ENCODE peak calls at places on chromosomes 16 and 17, in four cellular contexts. S is brain microvascular endothelial cell, K is endodermal cell, J is GM23338. U is an unnamed sample. For H3K27me3, the result is how much of the 10 kb centered on the place peaks cover.

GRCh38 chr16:87506423-87507350 is 13.9 kb upstream of the ZCCHC14 start:
- DNase-seq in S (no peak), J (no peak), K (no peak), U (no peak)

GRCh38 chr17:80145076-80146075 is 1.6 kb downstream of the EIF4A3 start:
- DNase-seq in K (no peak), S (no peak), J (no peak), U (no peak)

GRCh38 chr17:75494326-75494877 is 20.9 kb downstream of the CASKIN2 start:
- DNase-seq in K (no peak), J (no peak), S (no peak), U (no peak)

GRCh38 chr16:21989141-21989540 is 11.8 kb downstream of the PDZD9 start:
- DNase-seq in S (no peak), K (no peak), J (no peak), U (no peak)

GRCh38 chr17:43626066-43626465 is 35.7 kb downstream of the MEOX1 start:
- DNase-seq in J (no peak), S (no peak), K (no peak), U (no peak)

GRCh38 chr17:561118-561517 is 153.5 kb downstream of the VPS53 start:
- DNase-seq in J (no peak), K (no peak), S (peak), U (no peak)

GRCh38 chr16:47523342-47524006 is 62.3 kb downstream of the PHKB start:
- DNase-seq in S (no peak), J (peak), K (no peak), U (peak)

GRCh38 chr17:80678621-80679020 is 134.0 kb downstream of the RPTOR start:
- DNase-seq in S (peak), J (no peak), K (peak), U (peak)

GRCh38 chr17:43151880-43152456 is 19.0 kb upstream of the NBR1 start:
- DNase-seq in J (no peak), K (no peak), S (no peak), U (no peak)

GRCh38 chr17:1043601-1044251 is 46.8 kb downstream of the TIMM22 start:
- DNase-seq in J (peak), K (peak), S (peak), U (no peak)

GRCh38 chr17:50908860-50909764 is 43.0 kb upstream of the TOB1 start:
- DNase-seq in K (peak), J (peak), S (no peak), U (no peak)

GRCh38 chr16:28477311-28477920 is 5.3 kb upstream of the NPIPB7 start:
- DNase-seq in S (no peak), J (no peak), K (no peak), U (no peak)

GRCh38 chr17:8204761-8205555 is 5.4 kb downstream of the AURKB start:
- DNase-seq in J (no peak), K (no peak), S (no peak), U (no peak)

GRCh38 chr17:80802626-80803450 is 188.8 kb upstream of the CHMP6 start:
- DNase-seq in K (peak), J (no peak), S (no peak), U (no peak)

GRCh38 chr17:38711792-38712571 is 6.9 kb downstream of the MLLT6 start:
- DNase-seq in J (no peak), S (no peak), K (no peak), U (no peak)

GRCh38 chr17:50244771-50245170 is 29.5 kb upstream of the TMEM92 start:
- DNase-seq in K (no peak), S (no peak), J (no peak), U (no peak)

GRCh38 chr16:21166561-21166961 is 8.1 kb downstream of the LDAF1 start:
- DNase-seq in J (peak), S (no peak), K (peak), U (no peak)

GRCh38 chr17:33461051-33461450 is 168.0 kb upstream of the ASIC2 start:
- DNase-seq in K (no peak), J (no peak), S (no peak), U (no peak)

GRCh38 chr17:19646788-19647696 is 1.5 kb upstream of the ALDH3A2 start:
- DNase-seq in S (no peak), K (peak), J (peak), U (no peak)

GRCh38 chr16:89971495-89972243 is 23.1 kb downstream of the DEF8 start:
- DNase-seq in K (no peak), J (no peak), S (no peak), U (no peak)

GRCh38 chr17:43723697-43724359 is 34.8 kb downstream of the SOST start:
- DNase-seq in J (no peak), S (peak), K (no peak), U (peak)

GRCh38 chr17:35750526-35751395 is 2.3 kb downstream of the GAS2L2 start:
- DNase-seq in S (no peak), K (no peak), J (no peak), U (no peak)

GRCh38 chr16:534856-535445 is 7.4 kb downstream of the CAPN15 start:
- DNase-seq in K (no peak), J (no peak), S (no peak), U (no peak)

GRCh38 chr16:68995011-68995504 is 110.4 kb upstream of the HAS3 start:
- DNase-seq in S (peak), J (peak), K (peak), U (peak)

GRCh38 chr17:17757391-17757791 is 76.1 kb downstream of the RAI1 start:
- DNase-seq in J (no peak), K (no peak), S (no peak), U (no peak)

GRCh38 chr17:63830904-63831491 is 3.5 kb upstream of the FTSJ3 start:
- DNase-seq in J (no peak), S (no peak), K (no peak), U (no peak)

GRCh38 chr17:44775838-44776621 is 17.2 kb downstream of the ADAM11 start:
- DNase-seq in K (no peak), S (no peak), J (no peak), U (no peak)

GRCh38 chr17:2692781-2693135 is 18.8 kb downstream of the CLUH start:
- DNase-seq in S (no peak), J (no peak), K (no peak), U (no peak)

GRCh38 chr16:77794586-77794985 is 6.2 kb downstream of the VAT1L start:
- DNase-seq in J (no peak), S (peak), K (no peak), U (peak)

GRCh38 chr16:65621640-65622039 is 499.8 kb upstream of the CDH11 start:
- DNase-seq in K (no peak), J (no peak), S (no peak), U (no peak)

DNA sequence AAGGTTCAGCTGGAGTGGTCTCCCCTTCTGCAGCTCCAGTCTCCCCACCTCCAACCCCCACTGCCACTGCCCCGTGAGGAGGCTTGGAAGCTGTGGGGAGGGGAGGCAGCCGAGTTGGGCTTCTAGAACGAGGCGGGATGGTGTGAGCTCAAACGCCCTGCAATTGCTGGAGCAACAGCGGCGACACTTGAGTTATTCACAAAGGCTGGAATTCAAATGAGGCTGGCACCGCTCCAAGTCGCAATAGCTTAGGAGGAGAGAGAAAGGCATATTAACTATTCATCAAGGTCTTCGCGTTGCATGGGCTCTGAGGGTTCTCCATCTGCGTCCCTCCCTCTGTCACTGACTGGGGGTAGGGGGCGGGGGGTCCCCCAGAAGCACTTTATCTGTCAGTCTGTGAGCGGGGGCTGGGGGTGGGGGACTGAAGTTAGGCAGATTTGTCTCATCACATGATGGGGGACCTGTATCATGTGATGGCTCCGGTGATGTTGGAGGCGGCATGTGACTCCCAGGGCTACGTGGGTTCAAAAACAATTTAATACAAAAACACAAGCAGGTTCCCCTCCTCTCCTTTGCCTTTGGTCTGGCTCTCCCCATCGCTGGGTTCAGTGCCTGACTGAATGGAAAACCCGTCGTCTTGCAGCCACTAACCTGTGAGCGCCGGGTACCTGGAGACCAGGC is 70.5 kb downstream of the RBBP6 start:
- DNase-seq in K (peak), S (peak), J (peak), U (peak)
- H3K27me3 ChIP-seq in K (under half), S (under half), J (under half), U (under half)

GRCh38 chr16:85751665-85752501 is 987 bp upstream of the C16orf74 start:
- DNase-seq in K (peak), J (no peak), S (no peak), U (no peak)

GRCh38 chr16:85750827-85751641 is at the start of gene C16orf74:
- DNase-seq in S (no peak), K (peak), J (peak), U (no peak)

GRCh38 chr16:85749686-85750020 is 1.2 kb downstream of the C16orf74 start:
- DNase-seq in J (no peak), S (no peak), K (peak), U (no peak)

GRCh38 chr16:85752511-85753420 is 1.9 kb upstream of the C16orf74 start:
- DNase-seq in J (peak), S (peak), K (peak), U (no peak)

DNA sequence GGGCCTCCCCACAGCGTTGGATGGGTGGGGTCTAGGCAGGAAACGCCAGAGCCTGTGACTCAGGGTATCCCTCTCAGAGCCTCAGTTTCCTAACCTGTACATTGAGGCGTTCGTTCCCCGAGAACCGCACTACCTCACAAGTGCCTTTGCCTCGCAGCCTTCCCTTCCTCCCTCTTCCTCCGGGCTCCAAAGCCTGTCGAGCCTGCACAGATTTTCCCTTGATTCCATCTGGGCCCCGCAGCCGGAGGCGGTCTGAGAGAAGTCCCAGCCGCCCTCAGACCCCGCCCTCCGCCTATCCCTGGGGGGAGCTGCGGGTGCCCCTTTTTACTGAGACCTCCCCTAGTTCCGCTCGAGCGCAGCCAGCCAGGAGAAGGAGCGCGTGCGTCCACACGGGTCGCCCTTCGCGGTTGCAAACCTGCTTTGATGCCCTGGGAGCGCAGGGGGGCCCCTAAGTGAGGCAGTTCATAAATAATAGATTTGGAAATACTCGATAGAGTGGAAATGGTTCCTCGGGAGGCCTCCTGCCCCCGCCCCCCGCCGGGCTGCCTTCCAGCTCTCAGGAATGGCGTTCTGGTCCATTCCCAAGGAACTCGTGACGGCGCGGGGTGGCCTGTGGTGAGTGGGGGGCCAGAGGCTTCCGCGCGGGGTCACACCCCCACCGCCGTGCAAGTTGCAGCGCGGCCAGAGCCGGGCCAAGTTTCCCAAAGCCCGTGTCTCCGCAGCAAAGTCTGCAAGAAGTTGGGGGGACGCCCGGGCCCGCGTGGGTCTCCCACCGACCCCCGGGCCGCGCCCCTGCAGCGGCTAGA is 672 bp downstream of the C16orf74 start:
- DNase-seq in K (peak), J (peak), S (no peak), U (no peak)
- H3K4me3 ChIP-seq in K (peak), J (peak), S (peak), U (peak)

GRCh38 chr16:12904041-12904671 is 2.8 kb downstream of the SHISA9 start:
- DNase-seq in S (no peak), J (peak), K (peak), U (no peak)

GRCh38 chr16:12903325-12904040 is 2.1 kb downstream of the SHISA9 start:
- DNase-seq in K (peak), S (no peak), J (peak), U (no peak)

GRCh38 chr16:12906271-12906670 is 4.9 kb downstream of the SHISA9 start:
- DNase-seq in S (no peak), J (no peak), K (no peak), U (no peak)

GRCh38 chr16:12906765-12907516 is 5.5 kb downstream of the SHISA9 start:
- DNase-seq in S (no peak), J (no peak), K (no peak), U (no peak)

DNA sequence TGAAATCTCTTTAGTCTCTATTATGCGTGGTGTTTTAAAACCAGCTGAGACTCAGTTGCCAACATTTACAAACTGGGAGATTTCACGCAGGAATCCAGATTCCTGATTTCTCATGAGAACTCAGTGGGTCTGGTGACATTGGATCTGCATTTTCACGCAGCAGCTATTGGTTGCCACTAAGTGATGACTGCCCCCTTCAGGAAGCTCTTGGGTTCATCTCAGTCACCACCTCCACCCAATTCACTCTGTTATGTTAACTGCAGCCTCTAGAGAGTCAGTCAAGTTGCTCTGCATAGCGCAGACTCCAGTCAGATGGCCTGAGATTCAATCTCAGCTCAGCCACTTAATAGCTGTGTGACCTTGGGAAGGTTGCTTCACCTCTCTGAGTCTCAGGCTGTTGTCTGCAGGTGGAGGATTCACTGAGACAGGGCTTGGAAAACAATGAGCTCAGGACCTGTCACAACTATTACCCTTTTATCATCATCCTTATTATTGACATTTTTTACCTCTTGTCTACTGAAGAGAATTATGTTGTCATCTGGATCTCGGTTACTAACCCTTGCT is 6.4 kb downstream of the SHISA9 start:
- DNase-seq in J (peak), K (peak), S (no peak), U (no peak)
- TF ChIP-seq CTCF in J (peak), K (peak), S (peak), U (peak)

DNA sequence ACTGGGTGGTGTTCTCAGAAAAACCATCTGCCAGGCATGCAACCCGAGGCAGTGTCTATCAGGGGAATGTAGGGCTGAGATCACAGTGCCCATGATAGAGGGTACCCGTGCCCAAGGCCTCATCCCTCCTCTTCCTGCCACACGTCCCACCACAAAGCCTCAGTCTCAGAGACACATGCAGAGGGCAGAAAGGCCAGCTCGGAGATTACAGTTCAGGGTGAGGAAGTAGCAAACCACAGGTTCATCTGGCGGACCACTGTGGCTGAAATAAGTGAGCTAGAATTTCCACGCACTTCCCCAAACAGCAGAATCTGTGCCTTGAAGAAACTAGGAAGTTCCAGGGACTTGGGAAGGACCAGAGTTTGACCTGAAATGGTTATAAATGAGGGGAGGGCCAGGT is 33.8 kb downstream of the GINS3 start:
- DNase-seq in K (no peak), S (no peak), J (no peak), U (no peak)
- H3K27me3 ChIP-seq in K (under half), S (under half), J (under half), U (under half)

DNA sequence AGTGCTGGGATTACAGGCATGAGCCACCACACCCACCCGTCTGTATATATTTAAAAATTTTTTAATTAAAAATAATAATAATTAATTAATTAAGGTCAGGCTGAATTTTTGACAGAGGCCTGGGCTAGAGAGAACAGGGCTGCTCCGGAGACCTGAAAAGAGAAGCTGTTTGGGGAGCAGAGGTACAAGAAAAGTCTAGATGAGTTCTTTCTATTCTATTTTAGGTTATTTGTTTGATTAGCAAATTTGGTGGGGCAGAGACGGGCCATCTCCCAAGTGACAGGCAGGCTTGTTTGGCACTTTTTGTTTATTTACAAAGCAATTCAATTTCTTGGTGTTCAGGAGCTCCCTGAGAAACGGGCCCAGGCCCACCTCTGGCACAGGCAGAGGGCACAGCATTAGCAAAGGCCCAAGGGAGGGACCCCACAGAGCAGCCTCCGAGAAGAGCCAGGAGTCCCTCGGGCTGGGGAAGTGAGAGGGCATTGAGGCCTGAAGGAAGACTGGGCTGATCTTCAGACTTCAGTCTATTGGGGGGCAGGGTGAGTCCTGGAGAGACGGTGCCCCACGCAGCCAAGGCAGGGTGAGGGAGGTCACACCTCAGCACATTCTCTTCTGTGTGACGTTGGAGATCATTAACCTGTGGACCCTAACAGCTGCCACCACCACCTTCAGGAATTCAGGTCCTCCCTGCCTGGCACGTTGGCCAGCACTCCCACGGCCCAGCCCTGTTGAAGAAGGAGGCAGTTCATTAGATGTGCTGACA is 10.8 kb upstream of the RIPOR1 start:
- DNase-seq in K (no peak), J (no peak), S (no peak), U (no peak)
- H3K4me3 ChIP-seq in K (no peak), J (no peak), S (no peak), U (no peak)

GRCh38 chr16:56277040-56277439 is 85.8 kb downstream of the GNAO1 start:
- DNase-seq in S (no peak), J (peak), K (peak), U (no peak)
- TF ChIP-seq CTCF in S (peak), J (peak), K (peak), U (peak)

GRCh38 chr17:13419676-13420075 is 182.1 kb downstream of the HS3ST3A1 start:
- DNase-seq in K (no peak), S (no peak), J (no peak), U (no peak)
- H3K27me3 ChIP-seq in K (under half), S (under half), J (under half), U (under half)

DNA sequence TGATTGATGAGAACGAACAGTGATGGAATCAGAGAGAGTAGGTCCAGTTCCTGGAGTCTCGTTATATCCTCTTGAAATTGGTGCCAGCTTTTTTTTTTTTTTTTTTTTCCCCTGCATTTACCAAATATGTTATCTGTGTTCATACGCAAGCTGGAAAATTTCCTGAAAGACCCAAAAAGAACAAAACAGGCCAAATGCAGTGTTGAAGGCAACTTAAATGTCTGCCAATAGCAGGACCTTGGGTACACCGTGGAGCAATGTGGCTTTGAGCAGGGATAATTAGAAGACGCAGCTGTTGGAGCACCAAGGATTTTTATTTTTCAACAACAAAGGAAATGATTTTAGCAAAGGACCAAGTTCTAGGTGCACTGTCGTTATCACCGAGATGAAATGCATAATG is 105.0 kb downstream of the ABCC6 start:
- DNase-seq in S (no peak), K (no peak), J (no peak), U (no peak)
- H3K4me3 ChIP-seq in S (no peak), K (no peak), J (no peak), U (no peak)

GRCh38 chr17:65218261-65218660 is 81.1 kb downstream of the RGS9 start:
- DNase-seq in K (no peak), S (no peak), J (no peak), U (no peak)

GRCh38 chr17:65222216-65222738 is 85.1 kb downstream of the RGS9 start:
- DNase-seq in S (no peak), J (no peak), K (no peak), U (no peak)

GRCh38 chr17:65220732-65221131 is 83.6 kb downstream of the RGS9 start:
- DNase-seq in K (peak), S (no peak), J (no peak), U (no peak)

GRCh38 chr17:65219707-65220106 is 82.5 kb downstream of the RGS9 start:
- DNase-seq in S (no peak), J (no peak), K (no peak), U (no peak)

GRCh38 chr17:65219124-65219523 is 82.0 kb downstream of the RGS9 start:
- DNase-seq in K (no peak), J (no peak), S (no peak), U (no peak)
- TF ChIP-seq CTCF in K (peak), J (peak), S (peak), U (no peak)

U was measured in kidney epithelial cell.